ENCODE peak calls at places on chromosomes 11 and 22, in six cellular contexts. D is foreskin fibroblast; W is mucosa of gallbladder; P is head of caudate nucleus; G is brain microvascular endothelial cell; X is activated naive CD8-positive, alpha-beta T cell treated with anti-CD3 and anti-CD28 coated beads, Interleukin-2, amount 10 ng/mL, durations not matched to agents 7 days and 5 days. H is an unnamed sample.

GRCh38 chr11:63920126-63920869 is 3.3 kb upstream of the RCOR2 start:
- DNase-seq in D (peak), W (peak), P (peak), G (no peak), X (no peak), H (peak)

GRCh38 chr11:14422052-14422813 is 63.2 kb upstream of the RRAS2 start:
- DNase-seq in D (peak), W (peak), P (peak), G (peak), X (no peak), H (peak)

GRCh38 chr11:100735949-100736675 is 49.0 kb downstream of the ARHGAP42 start:
- DNase-seq in D (no peak), W (no peak), P (no peak), G (peak), X (no peak), H (no peak)

GRCh38 chr11:106399075-106399500 is 321.6 kb downstream of the AASDHPPT start:
- DNase-seq in D (peak), W (no peak), P (no peak), G (peak), X (no peak), H (peak)

GRCh38 chr11:102882389-102883024 is 7.7 kb upstream of the MMP12 start:
- DNase-seq in D (peak), W (no peak), P (no peak), G (peak), X (no peak), H (no peak)

GRCh38 chr22:24424001-24424900 is 3.1 kb upstream of the ADORA2A start:
- DNase-seq in D (no peak), W (no peak), P (no peak), G (no peak), X (peak), H (no peak)

GRCh38 chr11:9004310-9004945 is 627 bp upstream of the NRIP3 start:
- DNase-seq in D (no peak), W (no peak), P (peak), G (no peak), X (no peak), H (peak)

GRCh38 chr11:72202571-72202970 is 10.6 kb downstream of the FOLR1 start:
- DNase-seq in D (no peak), W (no peak), P (no peak), G (no peak), X (no peak), H (no peak)

GRCh38 chr11:109934151-109934550 is 159.0 kb upstream of the ZC3H12C start:
- DNase-seq in D (no peak), W (no peak), P (no peak), G (no peak), X (no peak), H (no peak)

GRCh38 chr22:20264614-20265452 is 3.3 kb downstream of the RTN4R start:
- DNase-seq in D (no peak), W (no peak), P (peak), G (no peak), X (no peak), H (no peak)

GRCh38 chr11:68460741-68461283 is at the start of gene PPP6R3:
- DNase-seq in D (no peak), W (no peak), P (no peak), G (no peak), X (no peak), H (peak)